ENCODE peak calls at places on chromosomes 1 and 21, in five cellular contexts. W, J, O, F and P are unnamed samples.

GRCh38 chr21:15005391-15005790 is 59.4 kb downstream of the NRIP1 start:
- DNase-seq in W (no peak), J (peak), O (no peak), F (no peak), P (peak)

GRCh38 chr1:47867447-47868347 is 129.5 kb downstream of the TRABD2B start:
- DNase-seq in W (no peak), J (no peak), O (no peak), F (no peak), P (no peak)

GRCh38 chr1:8976338-8976737 is 30.7 kb downstream of the CA6 start:
- DNase-seq in W (no peak), J (no peak), O (no peak), F (no peak), P (no peak)

GRCh38 chr1:27760411-27760810 is 12.6 kb upstream of the STX12 start:
- DNase-seq in W (no peak), J (peak), O (no peak), F (no peak), P (peak)

GRCh38 chr1:174114788-174115448 is 44.4 kb upstream of the RABGAP1L start:
- DNase-seq in W (no peak), J (peak), O (peak), F (peak), P (peak)

GRCh38 chr1:222554177-222554576 is 6.3 kb upstream of the HHIPL2 start:
- DNase-seq in W (no peak), J (no peak), O (no peak), F (no peak), P (no peak)

GRCh38 chr1:198754670-198755069 is 115.8 kb downstream of the PTPRC start:
- DNase-seq in W (no peak), J (no peak), O (no peak), F (no peak), P (no peak)

GRCh38 chr1:235160395-235160964 is 570 bp downstream of the RBM34 start:
- DNase-seq in W (peak), J (peak), O (no peak), F (no peak), P (no peak)

GRCh38 chr1:19424651-19425570 is 60.4 kb downstream of the CAPZB start:
- DNase-seq in W (no peak), J (no peak), O (no peak), F (no peak), P (no peak)

GRCh38 chr1:64246294-64246917 is 43.0 kb downstream of the UBE2U start:
- DNase-seq in W (no peak), J (peak), O (no peak), F (no peak), P (no peak)

GRCh38 chr1:60908159-60908558 is 174.2 kb upstream of the NFIA start:
- DNase-seq in W (no peak), J (no peak), O (no peak), F (no peak), P (no peak)

GRCh38 chr1:112905420-112906154 is 50.4 kb downstream of the SLC16A1 start:
- DNase-seq in W (no peak), J (no peak), O (no peak), F (no peak), P (peak)

GRCh38 chr1:201606581-201606980 is 67.7 kb downstream of the NAV1 start:
- DNase-seq in W (no peak), J (no peak), O (no peak), F (no peak), P (no peak)

GRCh38 chr1:85689788-85690404 is 18.3 kb downstream of the ZNHIT6 start:
- DNase-seq in W (no peak), J (no peak), O (no peak), F (no peak), P (no peak)

GRCh38 chr21:38798481-38798882 is 7.2 kb upstream of the ETS2 start:
- DNase-seq in W (no peak), J (peak), O (peak), F (no peak), P (no peak)

GRCh38 chr21:28770867-28771661 is 221.6 kb downstream of the LTN1 start:
- DNase-seq in W (no peak), J (no peak), O (no peak), F (no peak), P (no peak)

GRCh38 chr1:201397675-201398074 is 1.4 kb downstream of the LAD1 start:
- DNase-seq in W (no peak), J (no peak), O (no peak), F (no peak), P (no peak)

GRCh38 chr1:111831153-111831552 is 75.5 kb downstream of the DDX20 start:
- DNase-seq in W (no peak), J (no peak), O (no peak), F (no peak), P (no peak)

GRCh38 chr1:32915766-32916455 is 14.7 kb upstream of the TMEM54 start:
- DNase-seq in W (no peak), J (no peak), O (no peak), F (no peak), P (no peak)

GRCh38 chr1:170388489-170388888 is 143.5 kb upstream of the GORAB start:
- DNase-seq in W (no peak), J (no peak), O (no peak), F (no peak), P (no peak)

GRCh38 chr21:38984982-38985422 is 179.3 kb downstream of the ETS2 start:
- DNase-seq in W (no peak), J (no peak), O (peak), F (no peak), P (no peak)

GRCh38 chr1:210272666-210273065 is 40.1 kb downstream of the SERTAD4 start:
- DNase-seq in W (no peak), J (no peak), O (no peak), F (no peak), P (no peak)

GRCh38 chr1:44819594-44820327 is 11.4 kb downstream of the BTBD19 start:
- DNase-seq in W (peak), J (peak), O (peak), F (peak), P (no peak)

GRCh38 chr1:152640351-152640750 is 17.4 kb upstream of the LCE3A start:
- DNase-seq in W (no peak), J (no peak), O (no peak), F (no peak), P (no peak)

GRCh38 chr1:109040627-109041613 is 982 bp downstream of the WDR47 start:
- DNase-seq in W (no peak), J (peak), O (peak), F (peak), P (peak)

GRCh38 chr1:87273291-87273690 is 55.4 kb upstream of the LMO4 start:
- DNase-seq in W (no peak), J (no peak), O (no peak), F (no peak), P (no peak)